ENCODE peak calls at places on chromosomes 6 and 20, in nine cellular contexts. B is RWPE1; N is H9; U is CD4-positive, alpha-beta T cell; O is lung; S is neural progenitor cell; Z is left ventricle myocardium inferior; C is uterus; M is MM.1S. X is an unnamed sample.

GRCh38 chr20:18739785-18740184 is 73.8 kb upstream of the SCP2D1 start:
- DNase-seq in B (no peak), N (no peak), U (no peak), O (no peak), S (peak; percentile 48), Z (no peak), C (peak; percentile 95), M (no peak), X (no peak)

GRCh38 chr6:22366214-22366613 is 69.4 kb upstream of the PRL start:
- DNase-seq in B (no peak), N (no peak), U (no peak), O (no peak), S (no peak), Z (no peak), C (no peak), M (no peak), X (no peak)

GRCh38 chr6:165675120-165675519 is 12.1 kb upstream of the PDE10A start:
- DNase-seq in B (no peak), N (no peak), U (no peak), O (no peak), S (no peak), Z (no peak), C (no peak), M (no peak), X (no peak)

GRCh38 chr20:59749293-59749680 is 144.9 kb downstream of the PHACTR3 start:
- DNase-seq in B (no peak), N (no peak), U (no peak), O (no peak), S (no peak), Z (no peak), C (no peak), M (no peak), X (peak; percentile 66)

GRCh38 chr20:47957135-47957534 is 171.9 kb upstream of the SULF2 start:
- DNase-seq in B (no peak), N (no peak), U (no peak), O (no peak), S (no peak), Z (no peak), C (no peak), M (no peak), X (no peak)

GRCh38 chr6:127514396-127515227 is 4.5 kb downstream of the MTCL3 start:
- DNase-seq in B (no peak), N (peak; percentile 74), U (no peak), O (peak; percentile 57), S (peak; percentile 83), Z (peak; percentile 46), C (no peak), M (no peak), X (no peak)

GRCh38 chr6:3844097-3844463 is 5.1 kb upstream of the FAM50B start:
- DNase-seq in B (peak; percentile 72), N (no peak), U (no peak), O (no peak), S (no peak), Z (no peak), C (no peak), M (no peak), X (no peak)

GRCh38 chr20:11195169-11195568 is 521.4 kb upstream of the JAG1 start:
- DNase-seq in B (no peak), N (no peak), U (no peak), O (no peak), S (no peak), Z (peak; percentile 24), C (no peak), M (no peak), X (no peak)

DNA sequence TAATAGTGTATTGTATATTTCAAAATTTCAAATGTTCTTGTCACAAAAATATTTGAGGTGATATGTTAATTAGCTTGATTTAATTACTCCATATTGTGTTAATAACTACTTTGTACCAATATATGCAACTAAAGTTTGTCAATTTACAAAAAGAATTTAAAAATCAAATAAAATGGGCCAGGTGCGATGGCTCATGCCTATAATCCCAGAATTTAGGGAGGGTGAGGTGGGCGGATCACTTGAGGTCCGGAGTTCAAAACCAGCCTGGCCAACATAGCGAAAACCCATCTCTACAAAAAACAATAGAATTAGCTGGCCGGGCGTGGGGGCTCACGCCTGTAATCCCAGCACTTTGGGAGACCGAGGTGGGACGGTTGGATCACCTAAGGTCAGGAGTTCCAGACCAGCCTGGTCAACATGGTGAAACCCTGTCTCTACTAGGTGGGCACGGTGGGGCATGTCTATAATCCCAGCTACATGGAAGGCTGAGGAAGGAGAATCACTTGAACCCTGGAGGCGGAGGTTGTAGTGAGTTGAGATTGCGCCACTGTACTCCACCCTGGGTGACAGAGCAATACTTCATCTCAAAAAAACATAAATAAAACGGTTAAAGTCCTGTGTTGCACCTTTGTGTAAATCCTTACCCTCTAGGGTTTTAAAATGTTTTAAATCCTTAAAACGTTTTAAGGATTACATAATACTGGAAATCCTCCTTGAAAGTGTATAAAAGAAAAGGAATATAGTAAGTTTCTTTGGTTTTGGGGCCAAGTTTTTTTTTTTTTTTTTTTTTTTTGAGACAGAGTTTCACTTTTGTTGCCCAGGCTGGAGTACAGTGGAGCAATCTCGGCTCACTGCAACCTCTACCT is 4.0 kb downstream of the HSPA1B start:
- DNase-seq in B (no peak), N (no peak), U (no peak), O (no peak), S (no peak), Z (no peak), C (no peak), M (no peak), X (no peak)
- H3K27ac ChIP-seq in B (peak overlapping the region; percentile 97), N (no peak overlapping the region), U (no peak overlapping the region), O (no peak overlapping the region), S (no peak overlapping the region), Z (peak overlapping the region; percentile 97), C (peak overlapping the region; percentile 78), M (peak overlapping the region; percentile 7), X (no peak overlapping the region)

GRCh38 chr6:32689531-32690505 is 23.4 kb upstream of the HLA-DQB1 start:
- DNase-seq in B (peak; percentile 8), N (no peak), U (no peak), O (no peak), S (no peak), Z (no peak), C (no peak), M (peak; percentile 40), X (no peak)
- H3K27ac ChIP-seq in B (no peak overlapping the region), N (no peak overlapping the region), U (no peak overlapping the region), O (no peak overlapping the region), S (no peak overlapping the region), Z (no peak overlapping the region), C (no peak overlapping the region), M (no peak overlapping the region), X (no peak overlapping the region)

GRCh38 chr6:137235686-137236085 is 16.5 kb upstream of the IFNGR1 start:
- DNase-seq in B (no peak), N (no peak), U (no peak), O (no peak), S (no peak), Z (no peak), C (no peak), M (no peak), X (no peak)

GRCh38 chr6:137234505-137234863 is 15.3 kb upstream of the IFNGR1 start:
- DNase-seq in B (no peak), N (no peak), U (no peak), O (no peak), S (no peak), Z (no peak), C (no peak), M (peak; percentile 36), X (no peak)

GRCh38 chr6:137236581-137237355 is 17.6 kb upstream of the IFNGR1 start:
- DNase-seq in B (no peak), N (no peak), U (no peak), O (no peak), S (no peak), Z (no peak), C (no peak), M (no peak), X (no peak)

GRCh38 chr6:137240168-137240567 is 21.0 kb upstream of the IFNGR1 start:
- DNase-seq in B (no peak), N (no peak), U (no peak), O (peak; percentile 59), S (no peak), Z (peak; percentile 40), C (no peak), M (peak; percentile 50), X (no peak)

DNA sequence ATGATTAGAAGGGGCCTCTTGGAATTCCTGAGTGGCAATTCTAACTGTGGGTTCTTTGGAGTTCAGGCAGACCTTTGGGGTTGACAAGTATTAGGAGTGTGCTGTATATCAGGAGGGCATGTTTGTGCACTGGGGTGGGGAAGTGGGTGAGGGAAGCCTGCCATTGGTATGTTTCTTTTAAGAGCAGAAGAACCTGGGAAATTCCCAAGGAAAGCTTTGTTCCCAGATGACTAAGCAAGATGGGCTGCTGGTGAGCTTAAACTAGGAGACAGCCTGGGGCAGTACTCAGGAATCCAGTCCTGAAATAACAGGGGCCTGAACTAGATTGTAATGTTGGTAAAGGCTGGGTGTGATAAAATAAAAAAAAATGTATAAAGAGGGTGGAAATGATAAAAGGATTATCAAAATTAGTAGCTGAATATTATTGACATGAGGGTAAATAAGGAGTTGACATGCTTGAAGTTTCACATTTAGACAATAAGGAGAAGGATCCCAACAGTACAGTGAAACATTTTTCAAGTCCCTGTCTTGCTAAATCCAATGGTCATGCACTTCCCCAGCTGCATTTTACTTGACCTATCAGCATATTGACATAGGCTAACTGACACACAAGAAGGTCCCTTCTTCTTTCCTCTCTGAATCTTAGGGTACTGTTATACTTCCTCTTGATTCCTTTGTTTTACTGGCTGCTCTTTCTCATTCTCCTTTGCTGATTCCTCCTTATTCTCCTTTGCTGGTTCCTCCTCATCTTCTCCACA is 18.4 kb upstream of the IFNGR1 start:
- DNase-seq in B (peak; percentile 82), N (no peak), U (no peak), O (no peak), S (no peak), Z (no peak), C (no peak), M (no peak), X (no peak)
- H3K27ac ChIP-seq in B (no peak overlapping the region), N (no peak overlapping the region), U (no peak overlapping the region), O (peak overlapping the region; percentile 40), S (no peak overlapping the region), Z (peak overlapping the region; percentile 78), C (no peak overlapping the region), M (no peak overlapping the region), X (no peak overlapping the region)

GRCh38 chr6:1617466-1618304 is 8.0 kb downstream of the FOXC1 start:
- DNase-seq in B (no peak), N (no peak), U (no peak), O (no peak), S (peak; percentile 42), Z (no peak), C (no peak), M (no peak), X (no peak)

GRCh38 chr6:1618305-1619105 is 8.8 kb downstream of the FOXC1 start:
- DNase-seq in B (no peak), N (no peak), U (no peak), O (no peak), S (peak; percentile 35), Z (no peak), C (no peak), M (no peak), X (no peak)

GRCh38 chr6:1614767-1615650 is 5.3 kb downstream of the FOXC1 start:
- DNase-seq in B (no peak), N (peak; percentile 75), U (no peak), O (no peak), S (peak; percentile 84), Z (no peak), C (no peak), M (no peak), X (peak; percentile 74)

GRCh38 chr6:1615651-1616420 is 6.1 kb downstream of the FOXC1 start:
- DNase-seq in B (no peak), N (no peak), U (no peak), O (no peak), S (no peak), Z (no peak), C (no peak), M (no peak), X (no peak)

DNA sequence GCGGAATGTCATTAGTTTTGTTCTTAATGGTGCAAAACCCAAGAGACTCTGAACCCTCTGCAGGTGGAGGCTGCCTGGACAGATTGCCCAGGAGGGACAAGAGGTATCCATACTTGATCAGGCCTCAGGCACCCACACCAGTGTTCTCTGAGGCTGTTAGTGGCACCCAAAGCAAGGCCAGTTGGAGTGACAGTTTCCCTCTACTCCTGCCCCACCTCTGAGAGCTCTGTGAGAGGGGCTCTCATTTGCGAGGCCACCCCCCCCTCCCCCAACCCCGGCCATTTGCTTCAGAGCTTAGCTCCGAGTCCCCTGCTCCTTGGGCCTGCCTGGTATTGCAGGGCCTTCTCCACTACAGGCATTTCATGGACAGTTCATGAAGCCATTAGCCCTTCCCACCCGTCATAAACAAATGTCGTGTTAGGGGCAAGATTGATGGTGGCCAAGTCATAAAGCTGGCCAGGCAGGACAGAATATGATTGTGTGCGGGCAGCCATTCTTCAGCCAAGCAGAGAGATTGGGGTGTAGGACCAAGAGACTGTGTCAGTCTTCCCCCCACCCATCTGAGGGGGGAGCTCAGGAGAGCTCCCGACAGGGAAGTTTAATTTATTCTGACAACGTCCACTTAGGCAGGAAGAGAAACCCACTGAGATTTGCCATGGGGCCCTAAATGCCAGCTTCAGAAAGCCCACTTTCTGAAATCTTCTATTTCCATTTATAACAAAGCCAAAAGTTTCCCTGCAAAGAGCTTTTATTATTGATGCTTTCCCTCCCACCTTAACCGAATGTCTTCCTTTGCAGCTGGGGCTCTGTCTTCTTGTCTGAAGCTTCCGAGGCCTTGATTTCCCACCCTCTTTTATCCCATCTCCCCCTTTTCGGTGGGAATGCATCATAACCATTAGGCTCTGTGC is 7.1 kb downstream of the FOXC1 start:
- DNase-seq in B (no peak), N (no peak), U (no peak), O (no peak), S (peak; percentile 26), Z (no peak), C (no peak), M (no peak), X (no peak)
- H3K27ac ChIP-seq in B (no peak overlapping the region), N (no peak overlapping the region), U (no peak overlapping the region), O (no peak overlapping the region), S (no peak overlapping the region), Z (no peak overlapping the region), C (no peak overlapping the region), M (no peak overlapping the region), X (peak overlapping the region; percentile 99)

X was measured in aorta.